ENCODE peak calls at places on chromosomes 7 and 10, in five cellular contexts. D is B cell, L is progenitor cell of endocrine pancreas, Q is K562, R is AG04450. B is an unnamed sample.
A peak's percentile ranks its signal among the peaks of the same experiment; 100 is the strongest.

GRCh38 chr7:23915196-23915595 is 205.2 kb downstream of the STK31 start:
- DNase-seq in D (no peak), L (no peak), Q (no peak), R (no peak), B (no peak)

GRCh38 chr7:90825779-90826178 is 229.7 kb downstream of the CDK14 start:
- DNase-seq in D (no peak), L (no peak), Q (no peak), R (no peak), B (no peak)

GRCh38 chr7:143380264-143380645 is 890 bp upstream of the ZYX start:
- DNase-seq in D (peak; percentile 83), L (peak; percentile 88), Q (peak; percentile 91), R (peak; percentile 68), B (peak; percentile 84)

GRCh38 chr10:29482591-29483421 is 152.0 kb downstream of the SVIL start:
- DNase-seq in D (no peak), L (no peak), Q (no peak), R (no peak), B (no peak)

GRCh38 chr7:137399827-137400823 is 56.6 kb upstream of the PTN start:
- DNase-seq in D (no peak), L (no peak), Q (no peak), R (peak; percentile 24), B (no peak)

GRCh38 chr10:33334839-33335549 is 527 bp upstream of the NRP1 start:
- DNase-seq in D (no peak), L (peak; percentile 67), Q (no peak), R (peak; percentile 74), B (no peak)

GRCh38 chr10:96632974-96633373 is 46.2 kb upstream of the TM9SF3 start:
- DNase-seq in D (no peak), L (no peak), Q (no peak), R (no peak), B (no peak)

GRCh38 chr7:90769036-90769435 is 172.9 kb downstream of the CDK14 start:
- DNase-seq in D (no peak), L (no peak), Q (no peak), R (no peak), B (no peak)

GRCh38 chr7:17060051-17060450 is 178.3 kb upstream of the AGR3 start:
- DNase-seq in D (no peak), L (no peak), Q (no peak), R (no peak), B (no peak)

GRCh38 chr7:17057143-17057509 is 175.3 kb upstream of the AGR3 start:
- DNase-seq in D (no peak), L (no peak), Q (no peak), R (no peak), B (no peak)

GRCh38 chr7:17058568-17058967 is 176.8 kb upstream of the AGR3 start:
- DNase-seq in D (no peak), L (no peak), Q (no peak), R (no peak), B (no peak)

GRCh38 chr7:17061443-17061842 is 179.7 kb upstream of the AGR3 start:
- DNase-seq in D (no peak), L (no peak), Q (no peak), R (no peak), B (no peak)

DNA sequence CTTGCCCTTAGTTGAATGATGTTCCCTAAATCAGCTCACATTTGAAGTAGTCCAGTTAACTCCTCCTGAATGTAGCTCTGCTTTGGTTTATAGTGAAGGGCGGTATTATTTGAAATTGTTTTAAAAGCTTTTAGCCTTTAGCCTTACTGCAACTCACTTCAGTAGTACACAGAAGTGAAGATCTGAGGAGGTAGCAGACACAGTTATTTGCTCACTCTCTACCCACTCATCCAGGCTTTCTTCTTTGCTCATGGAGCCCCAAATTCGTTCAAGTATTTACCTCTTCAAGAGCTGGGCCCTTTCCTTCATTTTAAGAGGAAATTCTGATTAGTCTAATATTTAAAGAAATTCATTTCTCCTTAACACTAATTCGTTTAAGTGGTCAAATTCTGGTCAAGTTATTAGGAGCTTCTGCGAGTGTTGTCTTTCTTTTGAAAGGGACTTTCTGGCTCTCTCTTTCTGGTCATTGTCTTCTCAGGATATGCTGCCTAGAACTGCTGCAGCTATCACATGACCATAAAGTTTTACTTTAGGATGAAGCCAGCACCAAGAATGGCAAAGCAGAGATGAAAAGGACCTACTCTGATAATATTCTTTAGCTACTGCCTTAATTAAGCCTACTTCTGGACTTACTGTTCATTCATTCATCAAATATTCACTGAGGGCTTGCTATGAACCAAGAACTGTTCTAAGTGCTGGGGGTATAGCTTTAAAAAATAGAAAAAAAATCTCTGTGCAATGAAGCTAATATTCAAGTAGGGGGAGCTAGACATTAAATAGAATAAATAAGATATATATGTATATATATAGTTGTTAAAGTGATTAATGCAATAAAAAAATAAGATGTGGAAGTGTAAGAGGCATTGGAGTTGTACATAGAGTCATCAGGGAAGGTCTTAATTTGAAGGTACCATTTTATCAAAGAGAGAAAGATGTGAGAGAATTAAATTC is 180.9 kb upstream of the AGR3 start:
- DNase-seq in D (no peak), L (no peak), Q (no peak), R (no peak), B (no peak)
- TF ChIP-seq CTCF in D (no peak), L (peak; percentile 35), Q (no peak), R (peak; percentile 43), B (no peak)

GRCh38 chr10:17984563-17984962 is 32.8 kb downstream of the SLC39A12 start:
- DNase-seq in D (no peak), L (no peak), Q (no peak), R (no peak), B (no peak)

GRCh38 chr10:17993361-17993760 is 41.6 kb downstream of the SLC39A12 start:
- DNase-seq in D (no peak), L (no peak), Q (no peak), R (peak; percentile 77), B (no peak)

GRCh38 chr10:17992266-17992665 is 40.5 kb downstream of the SLC39A12 start:
- DNase-seq in D (no peak), L (no peak), Q (no peak), R (no peak), B (no peak)

GRCh38 chr10:17989908-17990767 is 38.4 kb downstream of the SLC39A12 start:
- DNase-seq in D (no peak), L (no peak), Q (no peak), R (no peak), B (no peak)
- TF ChIP-seq CTCF in D (no peak), L (no peak), Q (no peak), R (no peak), B (no peak)

GRCh38 chr7:158829021-158829341 is 328 bp downstream of the ESYT2 start:
- DNase-seq in D (peak; percentile 77), L (peak; percentile 39), Q (no peak), R (peak; percentile 55), B (no peak)
- TF ChIP-seq CTCF in D (no peak), L (no peak), Q (no peak), R (no peak), B (no peak)

DNA sequence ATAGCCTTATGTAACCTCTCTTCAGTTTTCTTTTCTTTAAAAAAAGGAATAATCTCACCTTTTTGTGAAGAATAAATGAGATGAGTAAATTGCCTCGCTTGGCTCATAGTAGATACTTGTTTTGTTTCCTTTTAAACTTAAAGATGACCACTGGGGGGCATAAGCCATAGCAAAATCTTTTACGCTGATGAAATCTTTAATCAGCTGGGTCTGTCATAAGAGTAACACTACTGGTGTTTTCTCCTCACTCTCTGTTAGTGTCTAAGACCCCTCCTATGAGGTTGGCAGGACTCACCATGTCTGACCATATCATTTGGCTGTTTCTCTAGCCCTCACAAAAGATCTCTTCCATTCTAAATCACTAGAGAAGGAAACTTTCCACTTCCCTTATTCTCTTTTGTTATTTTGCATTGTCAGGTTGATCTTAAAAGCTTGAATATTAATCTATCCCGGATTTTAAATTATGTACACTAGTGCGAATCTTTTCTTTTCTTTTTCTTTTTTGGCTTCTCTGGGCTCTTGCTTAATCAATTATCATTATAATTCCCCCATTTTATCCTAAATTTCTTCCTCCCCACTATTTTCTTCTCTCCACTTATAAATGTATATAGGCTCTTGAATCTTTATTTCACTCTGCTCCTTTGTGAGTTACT is 12.5 kb downstream of the STAG3 start:
- DNase-seq in D (peak; percentile 53), L (no peak), Q (peak; percentile 55), R (peak; percentile 24), B (no peak)
- TF ChIP-seq CTCF in D (peak; percentile 74), L (peak; percentile 33), Q (peak; percentile 65), R (peak; percentile 58), B (peak; percentile 61)

GRCh38 chr10:66273966-66274519 is 651.8 kb upstream of the LRRTM3 start:
- DNase-seq in D (no peak), L (no peak), Q (no peak), R (no peak), B (no peak)

GRCh38 chr10:66281327-66281726 is 644.5 kb upstream of the LRRTM3 start:
- DNase-seq in D (no peak), L (no peak), Q (no peak), R (no peak), B (no peak)

GRCh38 chr10:66283064-66283463 is 642.8 kb upstream of the LRRTM3 start:
- DNase-seq in D (no peak), L (no peak), Q (no peak), R (no peak), B (no peak)

DNA sequence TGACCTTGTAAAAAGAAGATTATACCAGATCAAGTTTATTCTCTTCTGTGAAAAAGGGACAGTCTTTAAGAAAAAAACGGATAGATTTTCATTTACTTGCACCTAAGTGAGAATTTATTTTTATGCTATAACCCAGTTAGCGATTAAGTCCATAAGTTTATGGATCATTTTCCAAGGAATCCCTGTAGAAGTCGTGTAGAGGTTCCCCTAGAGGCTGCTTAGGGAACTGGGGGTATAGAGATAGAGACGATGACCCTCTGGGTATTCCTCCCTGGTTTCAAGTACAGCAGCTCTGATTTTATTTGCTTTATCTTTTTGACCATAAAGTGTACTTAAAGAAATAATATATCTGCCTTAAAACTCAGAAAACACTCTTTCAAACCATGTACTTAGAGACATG is 648.4 kb upstream of the LRRTM3 start:
- DNase-seq in D (no peak), L (no peak), Q (no peak), R (no peak), B (no peak)
- TF ChIP-seq CTCF in D (no peak), L (peak; percentile 43), Q (no peak), R (peak; percentile 32), B (no peak)

B was measured in natural killer cell.